ENCODE peak calls at places on chromosomes 7 and 10, in seven cellular contexts. V is stomach, X is A549, J is H1, G is K562, O is sigmoid colon, K is tibial nerve. U is an unnamed sample.
A peak's percentile ranks its signal among the peaks of the same experiment; 100 is the strongest.

GRCh38 chr7:139574618-139575337 is 51.3 kb downstream of the CLEC2L start:
- DNase-seq in K (no peak), J (no peak), V (peak; percentile 15), O (no peak), X (no peak), G (no peak), U (no peak)

GRCh38 chr7:30074422-30075030 is 46.3 kb downstream of the PLEKHA8 start:
- DNase-seq in V (no peak), G (peak; percentile 28), X (peak; percentile 49), K (no peak), J (no peak), O (no peak), U (no peak)

GRCh38 chr7:104160375-104160774 is 47.4 kb downstream of the ORC5 start:
- DNase-seq in O (no peak), J (no peak), K (no peak), X (peak; percentile 10), G (peak; percentile 15), V (no peak), U (no peak)

GRCh38 chr7:4610768-4611467 is 71.2 kb upstream of the FOXK1 start:
- DNase-seq in K (no peak), X (peak; percentile 82), O (peak; percentile 71), J (no peak), V (peak; percentile 59), G (peak; percentile 59), U (peak; percentile 55)

GRCh38 chr7:92953657-92954056 is 117.3 kb upstream of the CDK6 start:
- DNase-seq in O (no peak), X (peak; percentile 13), J (no peak), K (no peak), V (no peak), G (no peak), U (no peak)

GRCh38 chr10:63718006-63718405 is 196.8 kb downstream of the REEP3 start:
- DNase-seq in O (no peak), J (no peak), X (no peak), V (no peak), K (no peak), G (no peak), U (no peak)

GRCh38 chr10:73439605-73440298 is 6.4 kb upstream of the MSS51 start:
- DNase-seq in X (no peak), O (no peak), G (no peak), K (no peak), J (no peak), V (no peak), U (no peak)

GRCh38 chr7:122692769-122693309 is 6.1 kb downstream of the RNF133 start:
- DNase-seq in O (no peak), V (no peak), J (no peak), G (no peak), X (peak; percentile 9), K (no peak), U (no peak)

GRCh38 chr10:78956391-78956790 is 112.4 kb upstream of the ZMIZ1 start:
- DNase-seq in X (no peak), J (no peak), O (no peak), G (no peak), K (no peak), V (no peak), U (no peak)

GRCh38 chr7:149497467-149498261 is at the start of gene ZNF746:
- DNase-seq in V (peak; percentile 88), O (peak; percentile 89), K (peak; percentile 50), X (peak; percentile 84), G (peak; percentile 97), J (peak; percentile 33), U (peak; percentile 85)
- TF ChIP-seq EP300 in V (no peak), O (no peak), K (no peak), X (no peak), G (peak; percentile 42), J (no peak), U (no peak)

GRCh38 chr10:14192746-14193145 is 138.0 kb downstream of the FRMD4A start:
- DNase-seq in V (no peak), J (no peak), X (no peak), O (no peak), K (no peak), G (no peak), U (no peak)
- H3K27ac ChIP-seq in V (no peak overlapping the region), J (no peak overlapping the region), X (no peak overlapping the region), O (no peak overlapping the region), K (no peak overlapping the region), G (no peak overlapping the region), U (no peak overlapping the region)

GRCh38 chr7:130886438-130887135 is 152.6 kb upstream of the KLF14 start:
- DNase-seq in G (no peak), K (no peak), O (no peak), X (no peak), J (no peak), V (no peak), U (no peak)
- H3K4me1 ChIP-seq in G (peaks cover 6% of the 10 kb centered on the region), K (peaks cover 64% of the 10 kb centered on the region), O (peaks cover 62% of the 10 kb centered on the region), X (peaks cover 100% of the 10 kb centered on the region), J (peaks cover 3% of the 10 kb centered on the region), V (peaks cover 43% of the 10 kb centered on the region), U (peaks cover 60% of the 10 kb centered on the region)

GRCh38 chr10:72310636-72311035 is 36.9 kb downstream of the DDIT4 start:
- DNase-seq in V (no peak), X (no peak), G (no peak), O (no peak), K (no peak), J (no peak), U (no peak)
- TF ChIP-seq EP300 in V (no peak), X (no peak), G (no peak), O (no peak), K (no peak), J (no peak), U (no peak)

GRCh38 chr7:18045171-18045570 is 17.5 kb upstream of the PRPS1L1 start:
- DNase-seq in G (no peak), V (no peak), J (no peak), O (no peak), X (no peak), K (no peak), U (no peak)

GRCh38 chr7:18053177-18053928 is 25.7 kb upstream of the PRPS1L1 start:
- DNase-seq in X (no peak), J (no peak), O (no peak), V (no peak), K (no peak), G (no peak), U (no peak)

GRCh38 chr7:18049262-18049661 is 21.6 kb upstream of the PRPS1L1 start:
- DNase-seq in J (no peak), X (no peak), K (no peak), V (no peak), O (no peak), G (no peak), U (no peak)
- H3K27ac ChIP-seq in J (no peak overlapping the region), X (no peak overlapping the region), K (no peak overlapping the region), V (no peak overlapping the region), O (no peak overlapping the region), G (no peak overlapping the region), U (no peak overlapping the region)

DNA sequence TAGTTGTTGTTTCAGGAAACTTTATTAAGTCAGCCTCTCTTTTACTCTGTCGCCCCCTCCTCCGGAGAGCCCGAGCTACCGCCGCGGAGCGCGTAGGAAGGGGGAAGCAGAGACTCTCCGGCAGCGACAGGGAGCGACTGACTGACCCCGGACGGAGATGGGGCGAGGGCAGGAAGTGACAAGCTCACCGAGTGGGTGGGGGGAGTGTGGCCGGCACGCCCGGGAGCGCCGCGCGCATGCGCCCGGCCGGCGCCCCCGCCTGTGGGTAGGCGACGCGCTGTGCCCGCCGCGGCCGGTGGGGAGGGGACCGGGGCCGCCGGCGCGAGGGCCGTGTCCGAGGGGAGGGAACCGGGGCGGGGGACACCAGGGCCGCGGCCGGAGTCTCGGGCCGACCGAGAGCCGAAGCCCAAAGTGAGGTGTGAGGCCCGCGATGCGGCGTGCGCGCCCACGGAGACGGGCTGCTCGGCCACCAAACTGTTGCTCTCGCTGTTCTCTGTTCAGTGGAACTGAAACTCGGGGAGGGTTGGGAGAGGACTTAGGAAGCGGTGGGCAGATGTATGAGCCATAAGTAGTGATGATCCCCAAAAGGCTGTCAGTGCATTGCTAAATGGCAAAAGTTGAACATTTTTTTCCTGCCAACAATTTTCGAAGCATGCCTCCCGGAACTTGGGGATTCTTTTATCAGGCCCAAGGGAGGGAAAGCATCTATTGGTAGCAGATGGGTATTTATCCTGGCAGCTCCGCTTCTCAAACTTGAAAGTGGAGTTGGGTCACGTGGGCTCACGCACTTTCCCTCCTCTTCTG is at the start of gene ZNF800:
- DNase-seq in K (peak; percentile 70), J (peak; percentile 38), X (peak; percentile 90), O (peak; percentile 96), G (peak; percentile 99), V (peak; percentile 90), U (peak; percentile 94)
- H3K4me1 ChIP-seq in K (peaks cover 15% of the 10 kb centered on the region), J (no peaks in the 10 kb centered on the region), X (peaks cover 22% of the 10 kb centered on the region), O (peaks cover 25% of the 10 kb centered on the region), G (peaks cover 25% of the 10 kb centered on the region), V (peaks cover 33% of the 10 kb centered on the region), U (peaks cover 33% of the 10 kb centered on the region)

GRCh38 chr7:131108212-131108980 is 219.3 kb upstream of the MKLN1 start:
- DNase-seq in G (no peak), V (no peak), K (no peak), J (no peak), O (no peak), X (peak; percentile 39), U (peak; percentile 19)
- TF ChIP-seq EP300 in G (no peak), V (no peak), K (no peak), J (no peak), O (no peak), X (no peak), U (no peak)

GRCh38 chr7:47609803-47610452 is 28.0 kb upstream of the TNS3 start:
- DNase-seq in K (no peak), G (no peak), O (peak; percentile 82), X (peak; percentile 49), V (no peak), J (no peak), U (no peak)
- H3K27ac ChIP-seq in K (peak overlapping the region; percentile 78), G (no peak overlapping the region), O (peak overlapping the region; percentile 81), X (peak overlapping the region; percentile 99), V (peak overlapping the region; percentile 68), J (no peak overlapping the region), U (peak overlapping the region; percentile 76)